ENCODE peak calls at places on chromosomes 13 and 19, in six cellular contexts. E is aorta, Z is AG09309, F is SJSA1, U is transverse colon, G is IMR-90. W is an unnamed sample.
A peak's percentile ranks its signal among the peaks of the same experiment; 100 is the strongest.

GRCh38 chr19:56131651-56132050 is 9.4 kb upstream of the ZNF444 start:
- DNase-seq in E (no peak), Z (no peak), F (no peak), U (no peak), G (no peak), W (no peak)

GRCh38 chr19:7679771-7680605 is 645 bp upstream of the TRAPPC5 start:
- DNase-seq in E (no peak), Z (no peak), F (no peak), U (no peak), G (no peak), W (no peak)

GRCh38 chr19:7159105-7159933 is 89.8 kb downstream of the ZNF557 start:
- DNase-seq in E (peak; percentile 83), Z (no peak), F (no peak), U (peak; percentile 40), G (peak; percentile 95), W (no peak)

GRCh38 chr19:20662421-20663105 is 1.2 kb upstream of the ZNF626 start:
- DNase-seq in E (no peak), Z (no peak), F (no peak), U (no peak), G (no peak), W (no peak)

GRCh38 chr13:79311456-79311855 is 94.6 kb downstream of the RBM26 start:
- DNase-seq in E (no peak), Z (no peak), F (no peak), U (no peak), G (peak; percentile 69), W (no peak)

GRCh38 chr19:58563034-58563573 is 4.7 kb upstream of the UBE2M start:
- DNase-seq in E (peak; percentile 81), Z (no peak), F (no peak), U (no peak), G (no peak), W (peak; percentile 65)

GRCh38 chr13:101785858-101786257 is 333.4 kb downstream of the ITGBL1 start:
- DNase-seq in E (no peak), Z (no peak), F (no peak), U (no peak), G (peak; percentile 3), W (no peak)

GRCh38 chr13:106922384-106922783 is 354.4 kb upstream of the ARGLU1 start:
- DNase-seq in E (no peak), Z (no peak), F (no peak), U (no peak), G (no peak), W (no peak)

GRCh38 chr19:679418-680286 is 3.5 kb downstream of the FSTL3 start:
- DNase-seq in E (peak; percentile 93), Z (peak; percentile 20), F (peak; percentile 72), U (peak; percentile 64), G (peak; percentile 80), W (peak; percentile 58)

GRCh38 chr13:114134111-114134943 is 1.9 kb upstream of the RASA3 start:
- DNase-seq in E (peak; percentile 70), Z (no peak), F (no peak), U (no peak), G (no peak), W (no peak)

GRCh38 chr13:95221991-95222732 is 79.1 kb downstream of the ABCC4 start:
- DNase-seq in E (no peak), Z (no peak), F (no peak), U (peak; percentile 32), G (no peak), W (no peak)

GRCh38 chr13:97471721-97472120 is 37.8 kb downstream of the RAP2A start:
- DNase-seq in E (no peak), Z (no peak), F (no peak), U (no peak), G (peak; percentile 4), W (no peak)

GRCh38 chr19:38099966-38100365 is 124.1 kb downstream of the DPF1 start:
- DNase-seq in E (no peak), Z (no peak), F (no peak), U (no peak), G (no peak), W (no peak)

GRCh38 chr19:48249502-48250014 is 6.2 kb downstream of the CARD8 start:
- DNase-seq in E (no peak), Z (no peak), F (no peak), U (peak; percentile 58), G (no peak), W (peak; percentile 34)

GRCh38 chr19:35977446-35978222 is 17.4 kb upstream of the SDHAF1 start:
- DNase-seq in E (no peak), Z (no peak), F (no peak), U (no peak), G (no peak), W (no peak)

GRCh38 chr13:36706755-36707154 is 32.9 kb downstream of the SERTM1 start:
- DNase-seq in E (no peak), Z (peak; percentile 25), F (no peak), U (no peak), G (peak; percentile 67), W (no peak)

GRCh38 chr19:5095568-5095850 is 126.6 kb downstream of the KDM4B start:
- DNase-seq in E (no peak), Z (no peak), F (no peak), U (no peak), G (no peak), W (no peak)

DNA sequence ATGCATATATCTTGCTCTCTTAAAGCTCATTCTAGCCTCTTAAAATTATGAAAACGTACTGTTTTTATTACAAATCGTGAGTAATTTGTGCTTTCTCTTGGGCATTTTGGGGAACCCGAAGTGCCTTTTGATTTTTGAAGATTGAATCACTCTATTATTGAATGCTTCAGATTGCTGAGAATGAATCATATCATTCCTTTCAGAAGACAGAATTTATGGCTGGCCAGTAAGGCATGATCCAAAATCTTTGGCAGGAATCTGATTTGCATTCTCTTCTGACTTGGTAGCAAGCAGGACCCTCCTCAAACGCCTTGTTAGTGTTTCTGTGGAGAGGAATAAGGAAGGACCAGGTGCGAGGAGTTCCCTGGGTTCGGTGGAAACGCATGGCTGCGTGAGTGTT is 49.5 kb downstream of the STARD13 start:
- DNase-seq in E (no peak), Z (no peak), F (no peak), U (no peak), G (peak; percentile 80), W (no peak)
- H3K4me3 ChIP-seq in E (no peak overlapping the region), Z (no peak overlapping the region), F (no peak overlapping the region), U (no peak overlapping the region), G (no peak overlapping the region), W (no peak overlapping the region)

DNA sequence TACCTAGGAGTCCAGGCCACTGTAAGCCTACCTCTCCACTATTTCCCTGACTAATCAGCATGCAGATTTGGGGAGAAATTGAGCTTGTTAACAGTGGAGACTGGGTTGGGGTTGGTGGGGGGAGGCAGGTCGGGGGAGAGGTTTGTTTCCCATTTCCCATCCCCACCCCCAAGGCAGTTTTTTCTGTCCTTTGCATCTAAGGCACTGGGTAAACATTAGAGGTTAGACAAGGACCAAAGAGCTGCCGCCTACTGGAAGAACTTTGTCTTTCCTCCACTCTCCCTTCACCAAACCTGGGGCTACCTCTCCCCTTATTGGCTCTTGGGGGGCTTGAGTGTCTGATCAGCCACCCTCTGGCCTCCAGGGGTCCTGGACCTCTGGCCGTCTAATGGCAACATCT is 953 bp downstream of the KCNN4 start:
- DNase-seq in E (no peak), Z (no peak), F (no peak), U (no peak), G (no peak), W (peak; percentile 71)
- H3K4me3 ChIP-seq in E (no peak overlapping the region), Z (peak overlapping the region; percentile 48), F (no peak overlapping the region), U (no peak overlapping the region), G (no peak overlapping the region), W (peak overlapping the region; percentile 28)

GRCh38 chr19:30374791-30375650 is 2.8 kb downstream of the ZNF536 start:
- DNase-seq in E (no peak), Z (no peak), F (no peak), U (no peak), G (no peak), W (no peak)
- H3K4me3 ChIP-seq in E (no peak overlapping the region), Z (no peak overlapping the region), F (peak overlapping the region; percentile 37), U (no peak overlapping the region), G (no peak overlapping the region), W (no peak overlapping the region)

GRCh38 chr13:113009743-113010509 is 40.9 kb downstream of the MCF2L start:
- DNase-seq in E (no peak), Z (no peak), F (no peak), U (no peak), G (no peak), W (no peak)
- H3K4me3 ChIP-seq in E (no peak overlapping the region), Z (no peak overlapping the region), F (no peak overlapping the region), U (no peak overlapping the region), G (no peak overlapping the region), W (no peak overlapping the region)

DNA sequence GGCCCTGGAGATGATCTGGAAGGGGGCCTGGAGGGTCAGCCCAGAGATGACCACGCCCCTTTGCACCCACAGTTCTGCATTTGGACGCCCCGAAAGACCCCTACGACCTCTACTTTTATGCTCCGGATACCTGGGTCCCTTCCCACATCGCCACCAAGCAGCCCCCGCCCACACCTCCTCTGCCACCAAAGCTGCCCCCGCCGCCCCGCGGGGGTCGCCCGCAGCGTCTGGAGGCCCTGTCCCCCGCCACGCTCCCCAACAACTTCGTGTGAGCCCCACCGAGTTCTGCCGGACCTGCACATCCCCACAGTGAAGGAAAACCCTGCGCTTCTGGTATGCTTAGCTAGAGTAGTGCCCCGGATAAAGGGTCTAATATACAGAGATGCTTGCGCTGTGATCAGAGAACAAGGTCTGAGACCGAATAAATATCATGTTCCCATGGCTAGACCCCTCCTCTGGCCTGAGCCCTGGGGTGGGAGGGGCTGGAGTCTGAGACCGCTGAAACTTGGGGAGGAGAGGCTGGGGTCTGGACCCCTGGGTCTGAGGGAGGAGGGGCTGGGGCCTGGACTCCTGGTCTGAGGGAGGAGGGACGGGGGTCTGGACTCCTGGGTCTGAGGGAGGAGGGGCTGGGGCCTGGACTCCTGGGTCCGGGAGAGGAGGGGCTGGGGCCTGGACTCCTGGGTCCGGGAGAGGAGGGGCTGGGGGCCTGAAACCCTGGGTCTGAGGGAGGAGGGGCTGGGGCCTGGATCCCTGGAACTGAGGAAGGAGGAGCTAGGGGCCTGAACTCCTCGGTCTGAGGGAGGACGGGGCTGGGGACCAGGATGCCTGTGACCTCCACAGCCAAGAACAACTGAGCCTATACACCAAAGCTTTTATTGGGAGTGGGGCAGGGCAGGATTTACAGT is 3.6 kb downstream of the GFY start:
- DNase-seq in E (no peak), Z (no peak), F (no peak), U (no peak), G (no peak), W (no peak)
- H3K4me3 ChIP-seq in E (no peak overlapping the region), Z (no peak overlapping the region), F (no peak overlapping the region), U (no peak overlapping the region), G (no peak overlapping the region), W (no peak overlapping the region)

GRCh38 chr13:112579310-112579843 is 8.6 kb downstream of the TUBGCP3 start:
- DNase-seq in E (no peak), Z (no peak), F (no peak), U (no peak), G (no peak), W (no peak)
- H3K4me3 ChIP-seq in E (no peak overlapping the region), Z (no peak overlapping the region), F (no peak overlapping the region), U (no peak overlapping the region), G (no peak overlapping the region), W (no peak overlapping the region)

GRCh38 chr19:2722541-2723344 is 1.6 kb upstream of the DIRAS1 start:
- DNase-seq in E (peak; percentile 94), Z (no peak), F (peak; percentile 81), U (peak; percentile 35), G (peak; percentile 74), W (peak; percentile 32)

GRCh38 chr19:2719910-2720776 is 1.0 kb downstream of the DIRAS1 start:
- DNase-seq in E (no peak), Z (no peak), F (peak; percentile 47), U (no peak), G (peak; percentile 40), W (no peak)

GRCh38 chr19:2723345-2723715 is 2.2 kb upstream of the DIRAS1 start:
- DNase-seq in E (no peak), Z (no peak), F (no peak), U (no peak), G (no peak), W (no peak)

GRCh38 chr19:2720777-2721569 is at the start of gene DIRAS1:
- DNase-seq in E (no peak), Z (no peak), F (no peak), U (no peak), G (no peak), W (no peak)

GRCh38 chr19:2721570-2722540 is 683 bp upstream of the DIRAS1 start:
- DNase-seq in E (no peak), Z (no peak), F (no peak), U (no peak), G (no peak), W (no peak)
- H3K4me3 ChIP-seq in E (no peak overlapping the region), Z (peak overlapping the region; percentile 47), F (no peak overlapping the region), U (no peak overlapping the region), G (peak overlapping the region; percentile 47), W (no peak overlapping the region)

W was measured in colonic mucosa.